ENCODE peak calls at places on chromosome 17, in nine cellular contexts. One of them, this sample, is unnamed.

GRCh38 chr17:80101946-80102706 is 745 bp downstream of the GAA start:
- DNase-seq in GM23248: peak; percentile 51
- DNase-seq in NCI-H1694 treated with DMSO at 0.1 percent for 48 hours: no peak
- DNase-seq in spleen: peak; percentile 72
- DNase-seq in stimulated activated CD4-positive, alpha-beta T cell treated with anti-CD3 and anti-CD28 coated beads, Interleukin-2, amount 100 ng/mL, for 48 hours: peak; percentile 18
- DNase-seq in HEK293T: peak; percentile 28
- DNase-seq in NCI-H1417: peak; percentile 68
- DNase-seq in Daoy: no peak
- DNase-seq in ELF-1: peak; percentile 58
- DNase-seq in this sample: peak; percentile 35

GRCh38 chr17:62601438-62601837 is 26.0 kb upstream of the MRC2 start:
- DNase-seq in NCI-H1694 treated with DMSO at 0.1 percent for 48 hours: no peak
- DNase-seq in NCI-H1417: no peak
- DNase-seq in HEK293T: no peak
- DNase-seq in ELF-1: no peak
- DNase-seq in spleen: no peak
- DNase-seq in Daoy: no peak
- DNase-seq in stimulated activated CD4-positive, alpha-beta T cell treated with anti-CD3 and anti-CD28 coated beads, Interleukin-2, amount 100 ng/mL, for 48 hours: no peak
- DNase-seq in GM23248: peak; percentile 53
- DNase-seq in this sample: no peak

GRCh38 chr17:43818966-43819365 is 14.0 kb downstream of the MPP3 start:
- DNase-seq in GM23248: no peak
- DNase-seq in stimulated activated CD4-positive, alpha-beta T cell treated with anti-CD3 and anti-CD28 coated beads, Interleukin-2, amount 100 ng/mL, for 48 hours: no peak
- DNase-seq in NCI-H1417: no peak
- DNase-seq in spleen: no peak
- DNase-seq in ELF-1: no peak
- DNase-seq in Daoy: no peak
- DNase-seq in HEK293T: no peak
- DNase-seq in NCI-H1694 treated with DMSO at 0.1 percent for 48 hours: no peak
- DNase-seq in this sample: no peak

GRCh38 chr17:47229535-47230443 is 20.6 kb downstream of the MYL4 start:
- DNase-seq in GM23248: peak; percentile 98
- DNase-seq in NCI-H1417: peak; percentile 89
- DNase-seq in ELF-1: peak; percentile 96
- DNase-seq in spleen: peak; percentile 86
- DNase-seq in HEK293T: peak; percentile 89
- DNase-seq in Daoy: peak; percentile 95
- DNase-seq in stimulated activated CD4-positive, alpha-beta T cell treated with anti-CD3 and anti-CD28 coated beads, Interleukin-2, amount 100 ng/mL, for 48 hours: peak; percentile 69
- DNase-seq in NCI-H1694 treated with DMSO at 0.1 percent for 48 hours: peak; percentile 69
- DNase-seq in this sample: peak; percentile 92

GRCh38 chr17:41009301-41009760 is 403 bp upstream of the KRTAP3-1 start:
- DNase-seq in ELF-1: peak; percentile 11
- DNase-seq in GM23248: no peak
- DNase-seq in NCI-H1417: peak; percentile 77
- DNase-seq in NCI-H1694 treated with DMSO at 0.1 percent for 48 hours: no peak
- DNase-seq in Daoy: no peak
- DNase-seq in stimulated activated CD4-positive, alpha-beta T cell treated with anti-CD3 and anti-CD28 coated beads, Interleukin-2, amount 100 ng/mL, for 48 hours: no peak
- DNase-seq in HEK293T: no peak
- DNase-seq in spleen: no peak
- DNase-seq in this sample: no peak

GRCh38 chr17:496761-497586 is 144.4 kb upstream of the RPH3AL start:
- DNase-seq in spleen: peak; percentile 61
- DNase-seq in stimulated activated CD4-positive, alpha-beta T cell treated with anti-CD3 and anti-CD28 coated beads, Interleukin-2, amount 100 ng/mL, for 48 hours: no peak
- DNase-seq in Daoy: peak; percentile 48
- DNase-seq in NCI-H1694 treated with DMSO at 0.1 percent for 48 hours: no peak
- DNase-seq in GM23248: peak; percentile 70
- DNase-seq in NCI-H1417: no peak
- DNase-seq in ELF-1: no peak
- DNase-seq in HEK293T: no peak
- DNase-seq in this sample: no peak

GRCh38 chr17:75394332-75394918 is 11.1 kb downstream of the GRB2 start:
- DNase-seq in spleen: no peak
- DNase-seq in GM23248: peak; percentile 39
- DNase-seq in ELF-1: no peak
- DNase-seq in Daoy: no peak
- DNase-seq in NCI-H1417: peak; percentile 51
- DNase-seq in NCI-H1694 treated with DMSO at 0.1 percent for 48 hours: no peak
- DNase-seq in HEK293T: no peak
- DNase-seq in stimulated activated CD4-positive, alpha-beta T cell treated with anti-CD3 and anti-CD28 coated beads, Interleukin-2, amount 100 ng/mL, for 48 hours: no peak
- DNase-seq in this sample: no peak

GRCh38 chr17:82149401-82150099 is 51.5 kb upstream of the FASN start:
- DNase-seq in HEK293T: no peak
- DNase-seq in Daoy: no peak
- DNase-seq in GM23248: no peak
- DNase-seq in spleen: no peak
- DNase-seq in stimulated activated CD4-positive, alpha-beta T cell treated with anti-CD3 and anti-CD28 coated beads, Interleukin-2, amount 100 ng/mL, for 48 hours: no peak
- DNase-seq in ELF-1: no peak
- DNase-seq in NCI-H1417: no peak
- DNase-seq in NCI-H1694 treated with DMSO at 0.1 percent for 48 hours: no peak
- DNase-seq in this sample: peak; percentile 56

GRCh38 chr17:35017021-35017420 is 36.7 kb downstream of the LIG3 start:
- DNase-seq in spleen: no peak
- DNase-seq in NCI-H1417: no peak
- DNase-seq in stimulated activated CD4-positive, alpha-beta T cell treated with anti-CD3 and anti-CD28 coated beads, Interleukin-2, amount 100 ng/mL, for 48 hours: no peak
- DNase-seq in Daoy: no peak
- DNase-seq in ELF-1: no peak
- DNase-seq in HEK293T: no peak
- DNase-seq in GM23248: no peak
- DNase-seq in NCI-H1694 treated with DMSO at 0.1 percent for 48 hours: no peak
- DNase-seq in this sample: no peak

GRCh38 chr17:43846963-43847369 is at the start of gene CD300LG:
- DNase-seq in stimulated activated CD4-positive, alpha-beta T cell treated with anti-CD3 and anti-CD28 coated beads, Interleukin-2, amount 100 ng/mL, for 48 hours: no peak
- DNase-seq in ELF-1: peak; percentile 22
- DNase-seq in Daoy: no peak
- DNase-seq in HEK293T: no peak
- DNase-seq in spleen: no peak
- DNase-seq in GM23248: peak; percentile 27
- DNase-seq in NCI-H1694 treated with DMSO at 0.1 percent for 48 hours: no peak
- DNase-seq in NCI-H1417: no peak
- DNase-seq in this sample: peak; percentile 71

GRCh38 chr17:61753696-61754095 is 109.6 kb downstream of the BRIP1 start:
- DNase-seq in Daoy: no peak
- DNase-seq in spleen: no peak
- DNase-seq in NCI-H1694 treated with DMSO at 0.1 percent for 48 hours: no peak
- DNase-seq in HEK293T: no peak
- DNase-seq in ELF-1: no peak
- DNase-seq in stimulated activated CD4-positive, alpha-beta T cell treated with anti-CD3 and anti-CD28 coated beads, Interleukin-2, amount 100 ng/mL, for 48 hours: no peak
- DNase-seq in GM23248: no peak
- DNase-seq in NCI-H1417: no peak
- DNase-seq in this sample: no peak

GRCh38 chr17:66829883-66830282 is 5.0 kb upstream of the CACNG5 start:
- DNase-seq in NCI-H1694 treated with DMSO at 0.1 percent for 48 hours: no peak
- DNase-seq in NCI-H1417: peak; percentile 13
- DNase-seq in ELF-1: no peak
- DNase-seq in Daoy: no peak
- DNase-seq in spleen: no peak
- DNase-seq in HEK293T: no peak
- DNase-seq in stimulated activated CD4-positive, alpha-beta T cell treated with anti-CD3 and anti-CD28 coated beads, Interleukin-2, amount 100 ng/mL, for 48 hours: no peak
- DNase-seq in GM23248: no peak
- DNase-seq in this sample: no peak

GRCh38 chr17:67629963-67630320 is 87.8 kb upstream of the NOL11 start:
- DNase-seq in NCI-H1417: peak; percentile 41
- DNase-seq in stimulated activated CD4-positive, alpha-beta T cell treated with anti-CD3 and anti-CD28 coated beads, Interleukin-2, amount 100 ng/mL, for 48 hours: no peak
- DNase-seq in Daoy: peak; percentile 25
- DNase-seq in GM23248: peak; percentile 86
- DNase-seq in ELF-1: no peak
- DNase-seq in HEK293T: peak; percentile 48
- DNase-seq in spleen: no peak
- DNase-seq in NCI-H1694 treated with DMSO at 0.1 percent for 48 hours: peak; percentile 4
- DNase-seq in this sample: no peak

GRCh38 chr17:61710546-61710945 is 119.5 kb upstream of the NACA2 start:
- DNase-seq in NCI-H1417: no peak
- DNase-seq in Daoy: no peak
- DNase-seq in GM23248: no peak
- DNase-seq in spleen: no peak
- DNase-seq in NCI-H1694 treated with DMSO at 0.1 percent for 48 hours: no peak
- DNase-seq in ELF-1: no peak
- DNase-seq in stimulated activated CD4-positive, alpha-beta T cell treated with anti-CD3 and anti-CD28 coated beads, Interleukin-2, amount 100 ng/mL, for 48 hours: no peak
- DNase-seq in HEK293T: no peak
- DNase-seq in this sample: no peak

GRCh38 chr17:6061290-6061689 is 8.9 kb upstream of the WSCD1 start:
- DNase-seq in Daoy: peak; percentile 90
- DNase-seq in HEK293T: no peak
- DNase-seq in NCI-H1417: no peak
- DNase-seq in stimulated activated CD4-positive, alpha-beta T cell treated with anti-CD3 and anti-CD28 coated beads, Interleukin-2, amount 100 ng/mL, for 48 hours: no peak
- DNase-seq in spleen: peak; percentile 11
- DNase-seq in GM23248: peak; percentile 49
- DNase-seq in NCI-H1694 treated with DMSO at 0.1 percent for 48 hours: no peak
- DNase-seq in ELF-1: no peak
- DNase-seq in this sample: peak; percentile 61

GRCh38 chr17:9255838-9256237 is 234.5 kb downstream of the NTN1 start:
- DNase-seq in GM23248: peak; percentile 61
- DNase-seq in Daoy: no peak
- DNase-seq in spleen: no peak
- DNase-seq in stimulated activated CD4-positive, alpha-beta T cell treated with anti-CD3 and anti-CD28 coated beads, Interleukin-2, amount 100 ng/mL, for 48 hours: no peak
- DNase-seq in HEK293T: no peak
- DNase-seq in ELF-1: no peak
- DNase-seq in NCI-H1417: no peak
- DNase-seq in NCI-H1694 treated with DMSO at 0.1 percent for 48 hours: no peak
- DNase-seq in this sample: no peak

GRCh38 chr17:83090424-83091256 is 11.2 kb downstream of the METRNL start:
- DNase-seq in NCI-H1694 treated with DMSO at 0.1 percent for 48 hours: no peak
- DNase-seq in GM23248: no peak
- DNase-seq in Daoy: no peak
- DNase-seq in ELF-1: no peak
- DNase-seq in stimulated activated CD4-positive, alpha-beta T cell treated with anti-CD3 and anti-CD28 coated beads, Interleukin-2, amount 100 ng/mL, for 48 hours: no peak
- DNase-seq in NCI-H1417: no peak
- DNase-seq in HEK293T: no peak
- DNase-seq in spleen: no peak
- DNase-seq in this sample: no peak

GRCh38 chr17:50347087-50347893 is 1.4 kb downstream of the XYLT2 start:
- DNase-seq in GM23248: peak; percentile 25
- DNase-seq in HEK293T: no peak
- DNase-seq in ELF-1: no peak
- DNase-seq in NCI-H1417: no peak
- DNase-seq in NCI-H1694 treated with DMSO at 0.1 percent for 48 hours: no peak
- DNase-seq in spleen: no peak
- DNase-seq in stimulated activated CD4-positive, alpha-beta T cell treated with anti-CD3 and anti-CD28 coated beads, Interleukin-2, amount 100 ng/mL, for 48 hours: no peak
- DNase-seq in Daoy: no peak
- DNase-seq in this sample: peak; percentile 72

GRCh38 chr17:40503154-40503553 is 1.7 kb upstream of the TNS4 start:
- DNase-seq in spleen: no peak
- DNase-seq in ELF-1: no peak
- DNase-seq in Daoy: no peak
- DNase-seq in HEK293T: no peak
- DNase-seq in stimulated activated CD4-positive, alpha-beta T cell treated with anti-CD3 and anti-CD28 coated beads, Interleukin-2, amount 100 ng/mL, for 48 hours: no peak
- DNase-seq in GM23248: no peak
- DNase-seq in NCI-H1694 treated with DMSO at 0.1 percent for 48 hours: no peak
- DNase-seq in NCI-H1417: no peak
- DNase-seq in this sample: no peak

GRCh38 chr17:20935740-20936139 is 107.1 kb downstream of the USP22 start:
- DNase-seq in spleen: no peak
- DNase-seq in HEK293T: no peak
- DNase-seq in GM23248: peak; percentile 79
- DNase-seq in stimulated activated CD4-positive, alpha-beta T cell treated with anti-CD3 and anti-CD28 coated beads, Interleukin-2, amount 100 ng/mL, for 48 hours: no peak
- DNase-seq in NCI-H1694 treated with DMSO at 0.1 percent for 48 hours: no peak
- DNase-seq in NCI-H1417: no peak
- DNase-seq in Daoy: peak; percentile 48
- DNase-seq in ELF-1: no peak
- DNase-seq in this sample: no peak

GRCh38 chr17:78889525-78889924 is 13.5 kb downstream of the CEP295NL start:
- DNase-seq in stimulated activated CD4-positive, alpha-beta T cell treated with anti-CD3 and anti-CD28 coated beads, Interleukin-2, amount 100 ng/mL, for 48 hours: no peak
- DNase-seq in NCI-H1417: no peak
- DNase-seq in GM23248: no peak
- DNase-seq in NCI-H1694 treated with DMSO at 0.1 percent for 48 hours: no peak
- DNase-seq in spleen: no peak
- DNase-seq in HEK293T: no peak
- DNase-seq in ELF-1: no peak
- DNase-seq in Daoy: no peak
- DNase-seq in this sample: no peak

GRCh38 chr17:65588194-65588808 is 26.9 kb upstream of the AXIN2 start:
- DNase-seq in NCI-H1417: peak; percentile 61
- DNase-seq in Daoy: no peak
- DNase-seq in GM23248: no peak
- DNase-seq in NCI-H1694 treated with DMSO at 0.1 percent for 48 hours: no peak
- DNase-seq in HEK293T: no peak
- DNase-seq in ELF-1: peak; percentile 24
- DNase-seq in stimulated activated CD4-positive, alpha-beta T cell treated with anti-CD3 and anti-CD28 coated beads, Interleukin-2, amount 100 ng/mL, for 48 hours: no peak
- DNase-seq in spleen: no peak
- DNase-seq in this sample: peak; percentile 37

GRCh38 chr17:78112508-78113471 is 15.8 kb downstream of the TMC6 start:
- DNase-seq in GM23248: peak; percentile 59
- DNase-seq in spleen: peak; percentile 96
- DNase-seq in Daoy: peak; percentile 77
- DNase-seq in ELF-1: peak; percentile 94
- DNase-seq in NCI-H1417: peak; percentile 66
- DNase-seq in HEK293T: peak; percentile 93
- DNase-seq in NCI-H1694 treated with DMSO at 0.1 percent for 48 hours: peak; percentile 28
- DNase-seq in stimulated activated CD4-positive, alpha-beta T cell treated with anti-CD3 and anti-CD28 coated beads, Interleukin-2, amount 100 ng/mL, for 48 hours: peak; percentile 90
- DNase-seq in this sample: peak; percentile 88

GRCh38 chr17:75778861-75779249 is 5.8 kb upstream of the UNK start:
- DNase-seq in HEK293T: peak; percentile 60
- DNase-seq in NCI-H1694 treated with DMSO at 0.1 percent for 48 hours: peak; percentile 59
- DNase-seq in spleen: no peak
- DNase-seq in NCI-H1417: peak; percentile 84
- DNase-seq in GM23248: no peak
- DNase-seq in stimulated activated CD4-positive, alpha-beta T cell treated with anti-CD3 and anti-CD28 coated beads, Interleukin-2, amount 100 ng/mL, for 48 hours: peak; percentile 72
- DNase-seq in ELF-1: peak; percentile 78
- DNase-seq in Daoy: no peak
- DNase-seq in this sample: no peak

GRCh38 chr17:19372866-19373505 is 5.3 kb upstream of the MAPK7 start:
- DNase-seq in Daoy: no peak
- DNase-seq in spleen: no peak
- DNase-seq in NCI-H1417: no peak
- DNase-seq in ELF-1: no peak
- DNase-seq in NCI-H1694 treated with DMSO at 0.1 percent for 48 hours: no peak
- DNase-seq in GM23248: no peak
- DNase-seq in HEK293T: no peak
- DNase-seq in stimulated activated CD4-positive, alpha-beta T cell treated with anti-CD3 and anti-CD28 coated beads, Interleukin-2, amount 100 ng/mL, for 48 hours: no peak
- DNase-seq in this sample: no peak

GRCh38 chr17:27603446-27603820 is 27.6 kb upstream of the LGALS9 start:
- DNase-seq in GM23248: no peak
- DNase-seq in HEK293T: no peak
- DNase-seq in NCI-H1694 treated with DMSO at 0.1 percent for 48 hours: no peak
- DNase-seq in NCI-H1417: no peak
- DNase-seq in spleen: no peak
- DNase-seq in Daoy: no peak
- DNase-seq in stimulated activated CD4-positive, alpha-beta T cell treated with anti-CD3 and anti-CD28 coated beads, Interleukin-2, amount 100 ng/mL, for 48 hours: no peak
- DNase-seq in ELF-1: no peak
- DNase-seq in this sample: no peak

GRCh38 chr17:61904094-61904710 is 23.6 kb downstream of the INTS2 start:
- DNase-seq in NCI-H1417: no peak
- DNase-seq in HEK293T: no peak
- DNase-seq in ELF-1: no peak
- DNase-seq in Daoy: no peak
- DNase-seq in GM23248: no peak
- DNase-seq in spleen: no peak
- DNase-seq in stimulated activated CD4-positive, alpha-beta T cell treated with anti-CD3 and anti-CD28 coated beads, Interleukin-2, amount 100 ng/mL, for 48 hours: no peak
- DNase-seq in NCI-H1694 treated with DMSO at 0.1 percent for 48 hours: no peak
- DNase-seq in this sample: no peak

GRCh38 chr17:2155482-2156051 is 100.7 kb downstream of the HIC1 start:
- DNase-seq in Daoy: no peak
- DNase-seq in stimulated activated CD4-positive, alpha-beta T cell treated with anti-CD3 and anti-CD28 coated beads, Interleukin-2, amount 100 ng/mL, for 48 hours: no peak
- DNase-seq in spleen: no peak
- DNase-seq in NCI-H1417: no peak
- DNase-seq in NCI-H1694 treated with DMSO at 0.1 percent for 48 hours: no peak
- DNase-seq in GM23248: no peak
- DNase-seq in ELF-1: no peak
- DNase-seq in HEK293T: no peak
- DNase-seq in this sample: no peak

GRCh38 chr17:73600103-73600871 is 44.0 kb downstream of the SDK2 start:
- DNase-seq in Daoy: no peak
- DNase-seq in spleen: no peak
- DNase-seq in ELF-1: peak; percentile 79
- DNase-seq in NCI-H1417: no peak
- DNase-seq in NCI-H1694 treated with DMSO at 0.1 percent for 48 hours: no peak
- DNase-seq in stimulated activated CD4-positive, alpha-beta T cell treated with anti-CD3 and anti-CD28 coated beads, Interleukin-2, amount 100 ng/mL, for 48 hours: no peak
- DNase-seq in HEK293T: no peak
- DNase-seq in GM23248: peak; percentile 53
- DNase-seq in this sample: no peak

GRCh38 chr17:8120520-8121443 is 2.5 kb upstream of the ALOXE3 start:
- DNase-seq in NCI-H1694 treated with DMSO at 0.1 percent for 48 hours: peak; percentile 87
- DNase-seq in spleen: peak; percentile 86
- DNase-seq in NCI-H1417: peak; percentile 73
- DNase-seq in GM23248: peak; percentile 83
- DNase-seq in stimulated activated CD4-positive, alpha-beta T cell treated with anti-CD3 and anti-CD28 coated beads, Interleukin-2, amount 100 ng/mL, for 48 hours: peak; percentile 90
- DNase-seq in Daoy: peak; percentile 78
- DNase-seq in ELF-1: peak; percentile 95
- DNase-seq in HEK293T: peak; percentile 66
- DNase-seq in this sample: peak; percentile 88

GRCh38 chr17:46862949-46863348 is 11.6 kb downstream of the WNT9B start:
- DNase-seq in stimulated activated CD4-positive, alpha-beta T cell treated with anti-CD3 and anti-CD28 coated beads, Interleukin-2, amount 100 ng/mL, for 48 hours: no peak
- DNase-seq in NCI-H1694 treated with DMSO at 0.1 percent for 48 hours: no peak
- DNase-seq in HEK293T: peak; percentile 49
- DNase-seq in ELF-1: peak; percentile 87
- DNase-seq in spleen: no peak
- DNase-seq in Daoy: no peak
- DNase-seq in GM23248: no peak
- DNase-seq in NCI-H1417: no peak
- DNase-seq in this sample: peak; percentile 48

This sample was measured in kidney.